ENCODE peak calls at places on chromosomes 11 and 22, in ten cellular contexts. L is CD4-positive, CD25-positive, alpha-beta regulatory T cell; Q is H54; P is HS-5; V is activated effector memory CD4-positive, alpha-beta T cell treated with anti-CD3 and anti-CD28 coated beads, Interleukin-2, amount 50 U/mL, for 16 hours; N is H7; U is hepatocyte; B is left lobe of liver; M is Daoy; R is activated CD8-positive, alpha-beta T cell treated with anti-CD3 and anti-CD28 coated beads, Interleukin-2, amount 10 ng/mL, durations not matched to agents 7 days and 5 days. F is an unnamed sample.
A peak's percentile ranks its signal among the peaks of the same experiment; 100 is the strongest.

GRCh38 chr22:19824197-19825015 is 30.3 kb downstream of the GNB1L start:
- DNase-seq in L (no peak), Q (no peak), P (no peak), V (peak; percentile 54), N (peak; percentile 60), U (peak; percentile 6), B (peak; percentile 86), M (peak; percentile 1), R (no peak), F (no peak)

GRCh38 chr11:82995754-82996398 is 75.8 kb downstream of the RAB30 start:
- DNase-seq in L (peak; percentile 13), Q (no peak), P (no peak), V (no peak), N (no peak), U (no peak), B (no peak), M (peak; percentile 85), R (no peak), F (no peak)

GRCh38 chr11:2837096-2837601 is 48.4 kb downstream of the CDKN1C start:
- DNase-seq in L (no peak), Q (peak; percentile 81), P (no peak), V (no peak), N (peak; percentile 89), U (peak; percentile 96), B (no peak), M (peak; percentile 18), R (no peak), F (no peak)

GRCh38 chr11:65903068-65903481 is 2.9 kb upstream of the FOSL1 start:
- DNase-seq in L (no peak), Q (no peak), P (peak; percentile 90), V (no peak), N (peak; percentile 76), U (peak; percentile 69), B (no peak), M (peak; percentile 96), R (no peak), F (no peak)

GRCh38 chr11:72562431-72562830 is 111.8 kb downstream of the PDE2A start:
- DNase-seq in L (no peak), Q (no peak), P (no peak), V (no peak), N (no peak), U (no peak), B (no peak), M (no peak), R (no peak), F (no peak)

GRCh38 chr11:124841186-124841585 is 24.0 kb upstream of the ROBO3 start:
- DNase-seq in L (no peak), Q (no peak), P (no peak), V (no peak), N (no peak), U (no peak), B (no peak), M (no peak), R (no peak), F (no peak)

GRCh38 chr11:118434553-118435232 is 1.6 kb upstream of the KMT2A start:
- DNase-seq in L (no peak), Q (no peak), P (no peak), V (peak; percentile 78), N (peak; percentile 54), U (peak; percentile 64), B (peak; percentile 51), M (peak; percentile 34), R (peak; percentile 79), F (peak; percentile 36)

GRCh38 chr11:102946237-102946636 is 9.3 kb downstream of the MMP13 start:
- DNase-seq in L (no peak), Q (no peak), P (no peak), V (no peak), N (no peak), U (no peak), B (no peak), M (no peak), R (no peak), F (no peak)

GRCh38 chr11:122917311-122917710 is 34.8 kb downstream of the JHY start:
- DNase-seq in L (no peak), Q (no peak), P (no peak), V (no peak), N (no peak), U (no peak), B (no peak), M (peak; percentile 46), R (no peak), F (no peak)

GRCh38 chr11:122661182-122661945 is 5.8 kb downstream of the UBASH3B start:
- DNase-seq in L (no peak), Q (no peak), P (no peak), V (no peak), N (no peak), U (no peak), B (no peak), M (no peak), R (no peak), F (no peak)

GRCh38 chr11:34745209-34745608 is 124.3 kb downstream of the EHF start:
- DNase-seq in L (no peak), Q (no peak), P (no peak), V (no peak), N (no peak), U (no peak), B (no peak), M (no peak), R (no peak), F (no peak)

GRCh38 chr22:32853662-32854061 is 52.2 kb downstream of the TIMP3 start:
- DNase-seq in L (no peak), Q (no peak), P (no peak), V (no peak), N (no peak), U (no peak), B (no peak), M (no peak), R (no peak), F (no peak)

GRCh38 chr11:9759519-9760179 is 95.8 kb downstream of the SWAP70 start:
- DNase-seq in L (peak; percentile 93), Q (peak; percentile 97), P (peak; percentile 99), V (peak; percentile 96), N (peak; percentile 59), U (peak; percentile 92), B (peak; percentile 53), M (peak; percentile 99), R (peak; percentile 89), F (peak; percentile 63)

GRCh38 chr22:37571258-37571991 is 8.5 kb downstream of the LGALS2 start:
- DNase-seq in L (no peak), Q (peak; percentile 72), P (no peak), V (no peak), N (no peak), U (peak; percentile 32), B (no peak), M (peak; percentile 85), R (no peak), F (no peak)

GRCh38 chr22:50729391-50730012 is 8.5 kb upstream of the ACR start:
- DNase-seq in L (no peak), Q (no peak), P (no peak), V (peak; percentile 46), N (peak; percentile 72), U (no peak), B (peak; percentile 41), M (no peak), R (no peak), F (no peak)

GRCh38 chr11:36469063-36469462 is 41.0 kb downstream of the TRAF6 start:
- DNase-seq in L (no peak), Q (no peak), P (no peak), V (no peak), N (peak; percentile 80), U (no peak), B (no peak), M (peak; percentile 80), R (peak; percentile 28), F (peak; percentile 16)

GRCh38 chr22:43100223-43100622 is 10.3 kb upstream of the BIK start:
- DNase-seq in L (no peak), Q (no peak), P (no peak), V (no peak), N (no peak), U (no peak), B (no peak), M (peak; percentile 33), R (no peak), F (no peak)

GRCh38 chr11:16776716-16777115 is 38.3 kb downstream of the C11orf58 start:
- DNase-seq in L (no peak), Q (no peak), P (no peak), V (no peak), N (no peak), U (no peak), B (no peak), M (peak; percentile 48), R (no peak), F (no peak)

GRCh38 chr11:69821511-69822040 is 2.4 kb upstream of the FGF3 start:
- DNase-seq in L (no peak), Q (no peak), P (no peak), V (no peak), N (no peak), U (no peak), B (no peak), M (no peak), R (no peak), F (no peak)

GRCh38 chr11:76263657-76264056 is 57.4 kb upstream of the WNT11 start:
- DNase-seq in L (no peak), Q (no peak), P (no peak), V (no peak), N (no peak), U (no peak), B (no peak), M (no peak), R (no peak), F (no peak)

GRCh38 chr11:76636826-76637460 is 33.6 kb downstream of the LRRC32 start:
- DNase-seq in L (no peak), Q (no peak), P (no peak), V (no peak), N (no peak), U (no peak), B (no peak), M (no peak), R (no peak), F (no peak)

GRCh38 chr11:133078591-133079179 is 453.6 kb downstream of the OPCML start:
- DNase-seq in L (peak; percentile 38), Q (peak; percentile 12), P (peak; percentile 6), V (no peak), N (peak; percentile 77), U (peak; percentile 76), B (no peak), M (peak; percentile 65), R (peak; percentile 55), F (no peak)

F was measured in T-helper 9 cell.